ENCODE peak calls at places on chromosome 11, in ten cellular contexts. W is HTR-8/SVneo; D is GM12865; U is effector CD8-positive, alpha-beta T cell; Z is NCI-H345; J is T-helper 9 cell; F is NB4; T is astrocyte of the spinal cord; O is EH; P is tibial artery. C is an unnamed sample.

GRCh38 chr11:8863838-8864237 is 47.2 kb upstream of the AKIP1 start:
- DNase-seq in P (no peak), O (peak; percentile 85), F (no peak), W (peak; percentile 43), D (no peak), T (peak; percentile 69), U (no peak), Z (no peak), J (no peak), C (no peak)

GRCh38 chr11:61694971-61695706 is 14.9 kb downstream of the DAGLA start:
- DNase-seq in W (no peak), T (no peak), Z (peak; percentile 70), O (peak; percentile 15), J (no peak), D (no peak), U (no peak), F (no peak), P (peak; percentile 86), C (no peak)

GRCh38 chr11:58616594-58616993 is 5.9 kb upstream of the CNTF start:
- DNase-seq in J (no peak), F (no peak), O (peak; percentile 82), W (no peak), Z (no peak), P (no peak), D (no peak), T (peak; percentile 92), U (no peak), C (no peak)

GRCh38 chr11:13012037-13012693 is 3.0 kb downstream of the RASSF10 start:
- DNase-seq in D (no peak), J (no peak), W (no peak), O (no peak), Z (no peak), T (no peak), U (no peak), P (no peak), F (no peak), C (peak; percentile 11)

GRCh38 chr11:45816614-45817013 is 11.7 kb downstream of the SLC35C1 start:
- DNase-seq in O (no peak), D (no peak), W (no peak), Z (peak; percentile 65), J (no peak), T (no peak), P (peak; percentile 55), F (no peak), U (no peak), C (no peak)

GRCh38 chr11:67468056-67468455 is 995 bp downstream of the TMEM134 start:
- DNase-seq in F (no peak), P (peak; percentile 83), Z (peak; percentile 19), O (no peak), W (no peak), D (no peak), U (no peak), J (no peak), T (no peak), C (no peak)

GRCh38 chr11:50188040-50188439 is 155.4 kb downstream of the OR4C45 start:
- DNase-seq in T (no peak), J (no peak), F (no peak), D (no peak), P (no peak), W (no peak), U (no peak), Z (no peak), O (no peak), C (no peak)

GRCh38 chr11:88101881-88102594 is 73.2 kb downstream of the RAB38 start:
- DNase-seq in D (no peak), U (no peak), T (no peak), Z (no peak), O (no peak), W (no peak), P (no peak), F (no peak), J (no peak), C (no peak)

GRCh38 chr11:71324788-71325417 is 72.5 kb upstream of the SHANK2 start:
- DNase-seq in P (peak; percentile 25), Z (no peak), F (no peak), U (no peak), J (no peak), W (no peak), O (no peak), D (no peak), T (no peak), C (no peak)

C was measured in progenitor cell of endocrine pancreas.